ENCODE peak calls at places on chromosomes 12 and 14, in six cellular contexts. C is NCI-H2171 treated with DMSO at 0.1 percent for 48 hours; B is stimulated activated naive CD4-positive, alpha-beta T cell; L is fibroblast of the conjunctiva; Y is globus pallidus; X is activated T-helper 9 cell treated with anti-CD3 and anti-CD28 coated beads, Interleukin-2, amount 50 U/mL, for 16 hours. S is an unnamed sample.

GRCh38 chr12:27970391-27970980 is 2.0 kb downstream of the PTHLH start:
- DNase-seq in C (no peak), B (no peak), L (no peak), Y (no peak), X (no peak), S (no peak)

GRCh38 chr12:53743277-53744129 is 8.3 kb downstream of the CISTR start:
- DNase-seq in C (peak), B (peak), L (no peak), Y (peak), X (peak), S (no peak)

GRCh38 chr14:65287264-65288131 is 125.0 kb upstream of the FUT8 start:
- DNase-seq in C (no peak), B (no peak), L (no peak), Y (no peak), X (peak), S (no peak)

GRCh38 chr14:90615444-90616095 is 200.7 kb downstream of the TTC7B start:
- DNase-seq in C (no peak), B (no peak), L (no peak), Y (no peak), X (no peak), S (no peak)

GRCh38 chr14:106417224-106418049 is 891.1 kb downstream of the TMEM121 start:
- DNase-seq in C (peak), B (peak), L (no peak), Y (no peak), X (peak), S (no peak)

GRCh38 chr12:28770329-28770728 is 378.7 kb upstream of the FAR2 start:
- DNase-seq in C (no peak), B (no peak), L (no peak), Y (no peak), X (no peak), S (no peak)

GRCh38 chr14:63295231-63295685 is 23.5 kb downstream of the GPHB5 start:
- DNase-seq in C (no peak), B (no peak), L (no peak), Y (no peak), X (no peak), S (no peak)

GRCh38 chr14:105527381-105528196 is 1.2 kb downstream of the TMEM121 start:
- DNase-seq in C (no peak), B (no peak), L (no peak), Y (no peak), X (no peak), S (no peak)

GRCh38 chr14:104971447-104972240 is 6.5 kb downstream of the AHNAK2 start:
- DNase-seq in C (no peak), B (no peak), L (no peak), Y (no peak), X (no peak), S (no peak)

GRCh38 chr14:94775082-94775874 is 5.4 kb upstream of the GSC start:
- DNase-seq in C (no peak), B (no peak), L (no peak), Y (no peak), X (no peak), S (no peak)